ENCODE peak calls at places on chromosomes 13 and 19, in seven cellular contexts. Q, K, W, N, X, Z and O are unnamed samples.

GRCh38 chr19:38707512-38708114 is 36.7 kb downstream of the CAPN12 start:
- DNase-seq in Z (no peak), Q (peak; percentile 92), W (peak; percentile 57), X (no peak), K (no peak), N (no peak), O (no peak)

GRCh38 chr19:32397736-32398135 is 7.8 kb upstream of the DPY19L3 start:
- DNase-seq in K (no peak), Q (no peak), X (no peak), W (peak; percentile 70), Z (no peak), N (no peak), O (no peak)

GRCh38 chr19:39140195-39140516 is 14.6 kb downstream of the PAK4 start:
- DNase-seq in Q (no peak), W (no peak), N (no peak), K (no peak), Z (no peak), X (no peak), O (no peak)

GRCh38 chr13:49859568-49859967 is 67.1 kb upstream of the KPNA3 start:
- DNase-seq in W (peak; percentile 84), N (no peak), Z (no peak), Q (no peak), X (no peak), K (no peak), O (no peak)

GRCh38 chr13:100875392-100876043 is 200.9 kb upstream of the TMTC4 start:
- DNase-seq in N (no peak), K (no peak), Q (no peak), W (peak; percentile 94), X (no peak), Z (no peak), O (no peak)

GRCh38 chr19:28701491-28701890 is 511.5 kb downstream of the UQCRFS1 start:
- DNase-seq in W (peak; percentile 73), K (no peak), N (no peak), X (no peak), Z (no peak), Q (no peak), O (no peak)

GRCh38 chr13:97875218-97875617 is 78.3 kb upstream of the IPO5 start:
- DNase-seq in K (no peak), N (no peak), Q (no peak), X (no peak), Z (no peak), W (no peak), O (no peak)

GRCh38 chr13:99064624-99065249 is 86.9 kb upstream of the DOCK9 start:
- DNase-seq in X (no peak), Z (no peak), N (no peak), K (no peak), W (no peak), Q (no peak), O (peak; percentile 24)

GRCh38 chr19:46080561-46080960 is 39.8 kb upstream of the IGFL4 start:
- DNase-seq in Z (no peak), X (no peak), N (no peak), W (peak; percentile 99), K (no peak), Q (no peak), O (no peak)

GRCh38 chr19:9793051-9793591 is 24.6 kb upstream of the ZNF846 start:
- DNase-seq in X (no peak), Z (no peak), K (peak; percentile 27), N (peak; percentile 61), Q (peak; percentile 65), W (peak; percentile 45), O (no peak)

GRCh38 chr13:20782116-20782708 is 8.5 kb upstream of the EEF1AKMT1 start:
- DNase-seq in N (no peak), Q (no peak), Z (no peak), W (no peak), X (no peak), K (no peak), O (no peak)

GRCh38 chr13:96817336-96817941 is 176.8 kb downstream of the OXGR1 start:
- DNase-seq in X (no peak), N (no peak), Z (peak; percentile 51), K (no peak), Q (no peak), W (peak; percentile 40), O (no peak)

GRCh38 chr13:28744091-28744536 is 25.3 kb upstream of the SLC46A3 start:
- DNase-seq in N (no peak), Z (no peak), X (no peak), K (no peak), Q (peak; percentile 40), W (peak; percentile 76), O (no peak)

GRCh38 chr13:40340368-40341085 is 325.9 kb downstream of the FOXO1 start:
- DNase-seq in W (no peak), K (no peak), Z (no peak), X (no peak), Q (no peak), N (no peak), O (no peak)
- TF ChIP-seq CTCF in W (no peak), K (no peak), Z (no peak), X (no peak), Q (no peak), N (no peak), O (no peak)

GRCh38 chr19:1590641-1591397 is 1.8 kb downstream of the MBD3 start:
- DNase-seq in K (no peak), W (peak; percentile 12), N (no peak), Z (peak; percentile 59), X (no peak), Q (no peak), O (no peak)
- TF ChIP-seq CTCF in K (no peak), W (peak; percentile 56), N (no peak), Z (peak; percentile 44), X (peak; percentile 40), Q (peak; percentile 10), O (no peak)

GRCh38 chr13:112713517-112714253 is 23.8 kb downstream of the ATP11A start:
- DNase-seq in K (no peak), W (no peak), X (no peak), Z (no peak), Q (no peak), N (no peak), O (no peak)

GRCh38 chr13:112710855-112711527 is 21.2 kb downstream of the ATP11A start:
- DNase-seq in Z (no peak), X (no peak), W (no peak), N (no peak), K (no peak), Q (peak; percentile 50), O (no peak)

GRCh38 chr13:112709825-112710783 is 20.3 kb downstream of the ATP11A start:
- DNase-seq in Z (no peak), K (no peak), N (no peak), X (no peak), W (no peak), Q (peak; percentile 34), O (no peak)

GRCh38 chr13:112712451-112712881 is 22.6 kb downstream of the ATP11A start:
- DNase-seq in Q (peak; percentile 19), W (no peak), X (no peak), K (no peak), Z (no peak), N (no peak), O (no peak)

GRCh38 chr13:112711528-112712265 is 21.9 kb downstream of the ATP11A start:
- DNase-seq in X (peak; percentile 31), Z (peak; percentile 87), W (peak; percentile 90), K (peak; percentile 80), N (peak; percentile 21), Q (peak; percentile 92), O (peak; percentile 45)
- TF ChIP-seq CTCF in X (peak; percentile 24), Z (peak; percentile 25), W (no peak), K (no peak), N (peak; percentile 31), Q (peak; percentile 14), O (no peak)

GRCh38 chr13:32164622-32165268 is 133.2 kb downstream of the FRY start:
- DNase-seq in X (peak; percentile 32), N (no peak), W (peak; percentile 75), Z (peak; percentile 64), Q (no peak), K (no peak), O (peak; percentile 42)
- TF ChIP-seq CTCF in X (peak; percentile 75), N (peak; percentile 49), W (peak; percentile 85), Z (peak; percentile 77), Q (peak; percentile 29), K (peak; percentile 11), O (peak; percentile 57)

GRCh38 chr19:51018745-51019543 is 565 bp downstream of the KLK10 start:
- DNase-seq in K (no peak), N (no peak), Q (no peak), Z (peak; percentile 44), X (no peak), W (no peak), O (peak; percentile 36)

GRCh38 chr19:51014242-51014641 is 5.3 kb downstream of the KLK10 start:
- DNase-seq in X (no peak), Q (no peak), W (no peak), K (no peak), Z (no peak), N (no peak), O (no peak)

GRCh38 chr19:51019544-51019925 is at the start of gene KLK10:
- DNase-seq in X (no peak), K (no peak), W (no peak), N (no peak), Q (no peak), Z (no peak), O (no peak)

GRCh38 chr19:51015691-51016267 is 3.7 kb downstream of the KLK10 start:
- DNase-seq in W (no peak), Z (no peak), X (no peak), K (no peak), Q (no peak), N (no peak), O (no peak)

DNA sequence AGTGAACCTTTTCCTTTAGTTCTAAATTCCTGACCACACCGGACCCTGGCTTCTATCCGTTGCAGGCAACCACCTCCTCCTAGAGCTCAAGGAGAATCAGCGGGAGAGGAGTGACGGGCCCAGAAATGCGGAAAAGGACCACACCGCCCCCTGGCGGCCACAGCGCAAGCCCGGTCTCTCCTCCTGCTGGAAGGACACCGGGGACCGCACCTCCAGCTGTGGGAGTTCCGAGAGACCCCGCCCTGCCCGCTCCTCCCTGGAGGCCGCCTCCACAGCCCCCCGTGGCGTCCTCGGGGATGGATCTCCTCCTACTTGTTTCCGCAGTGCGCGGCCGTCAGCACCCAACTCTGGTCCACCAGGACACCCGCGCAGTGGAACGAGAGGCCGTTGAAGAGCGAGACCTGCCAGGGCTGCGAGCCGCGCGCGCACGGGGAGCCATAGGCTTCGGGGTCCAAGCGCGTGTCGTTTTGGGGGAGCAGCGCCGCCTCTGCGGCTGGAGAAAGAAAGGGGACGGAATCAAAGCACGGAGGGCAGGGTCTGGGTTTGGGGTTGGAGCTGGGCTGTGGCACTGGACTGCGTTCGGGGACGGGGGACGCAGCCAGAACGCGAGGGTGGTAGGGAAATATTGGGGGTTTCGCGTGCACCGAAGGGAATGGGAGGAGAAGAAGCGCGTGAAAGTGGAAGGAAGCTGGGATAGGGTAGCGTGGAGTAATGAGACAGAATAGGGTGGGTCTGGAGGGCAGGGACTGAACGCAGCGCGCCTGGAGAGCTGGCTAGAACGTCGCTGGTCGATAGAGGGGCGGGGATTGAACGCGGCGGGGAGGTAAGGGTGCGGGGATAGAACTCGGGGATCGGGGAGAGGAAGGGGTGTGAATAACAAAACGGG is 2.5 kb downstream of the KLK10 start:
- DNase-seq in X (peak; percentile 53), N (no peak), Q (no peak), Z (peak; percentile 74), K (peak; percentile 21), W (no peak), O (peak; percentile 77)
- TF ChIP-seq CTCF in X (peak; percentile 78), N (peak; percentile 61), Q (peak; percentile 61), Z (peak; percentile 70), K (peak; percentile 59), W (peak; percentile 37), O (peak; percentile 72)

DNA sequence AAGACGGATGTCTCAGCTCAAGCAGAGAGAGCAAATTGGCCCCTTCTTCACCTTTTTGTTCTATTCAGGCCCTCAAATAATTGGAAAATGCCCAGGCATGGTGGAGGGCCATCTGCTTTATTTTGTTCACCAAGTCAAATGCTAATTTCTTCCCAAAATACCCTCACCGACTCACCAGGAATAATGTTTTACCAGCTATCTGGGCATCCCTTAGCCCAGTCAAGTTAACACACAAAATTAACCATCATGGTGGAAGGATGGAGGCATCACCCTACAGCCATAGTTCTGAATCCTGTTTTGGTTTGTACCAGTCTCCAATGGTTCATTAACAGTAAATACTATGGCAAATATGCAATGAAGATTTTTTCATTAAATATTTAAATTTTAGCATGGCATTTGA is 51.7 kb upstream of the SERP2 start:
- DNase-seq in K (no peak), W (no peak), N (no peak), Z (no peak), Q (no peak), X (no peak), O (no peak)
- TF ChIP-seq CTCF in K (no peak), W (no peak), N (no peak), Z (no peak), Q (no peak), X (no peak), O (no peak)